ENCODE peak calls at places on chromosomes 5 and 9, in five cellular contexts. Z is heart left ventricle, X is A549, V is Peyer's patch, E is H1. H is an unnamed sample.

GRCh38 chr9:30967484-30967883 is 1417.0 kb upstream of the ACO1 start:
- DNase-seq in Z (no peak), X (no peak), V (no peak), E (no peak), H (no peak)

GRCh38 chr9:71647094-71647591 is 121.2 kb downstream of the CEMIP2 start:
- DNase-seq in Z (peak), X (no peak), V (peak), E (no peak), H (peak)

GRCh38 chr5:146675700-146676099 is 159.7 kb upstream of the GPR151 start:
- DNase-seq in Z (no peak), X (no peak), V (no peak), E (no peak), H (no peak)

GRCh38 chr5:9356306-9356942 is 189.5 kb downstream of the SEMA5A start:
- DNase-seq in Z (no peak), X (no peak), V (no peak), E (no peak), H (no peak)

GRCh38 chr9:110291921-110292575 is 35.7 kb upstream of the TXN start:
- DNase-seq in Z (no peak), X (no peak), V (no peak), E (no peak), H (no peak)

GRCh38 chr9:125409637-125410521 is 148.3 kb downstream of the GAPVD1 start:
- DNase-seq in Z (peak), X (peak), V (no peak), E (no peak), H (no peak)

GRCh38 chr9:89608646-89609335 is 4.0 kb downstream of the GADD45G start:
- DNase-seq in Z (no peak), X (no peak), V (no peak), E (no peak), H (no peak)

GRCh38 chr9:26058111-26058895 is 380.1 kb upstream of the TUSC1 start:
- DNase-seq in Z (no peak), X (no peak), V (no peak), E (no peak), H (no peak)

GRCh38 chr5:625516-625915 is 13.4 kb downstream of the CEP72 start:
- DNase-seq in Z (no peak), X (no peak), V (no peak), E (no peak), H (peak)

GRCh38 chr5:150108711-150109605 is 22.6 kb upstream of the CSF1R start:
- DNase-seq in Z (no peak), X (no peak), V (no peak), E (no peak), H (no peak)

GRCh38 chr5:109650451-109650850 is 39.3 kb upstream of the MAN2A1 start:
- DNase-seq in Z (no peak), X (no peak), V (no peak), E (no peak), H (no peak)

GRCh38 chr5:10441992-10442435 is 335 bp downstream of the ROPN1L start:
- DNase-seq in Z (no peak), X (peak), V (no peak), E (no peak), H (peak)

GRCh38 chr9:70145981-70146380 is 102.3 kb downstream of the MAMDC2 start:
- DNase-seq in Z (no peak), X (no peak), V (no peak), E (no peak), H (no peak)

GRCh38 chr5:64947031-64947430 is 178.3 kb downstream of the CWC27 start:
- DNase-seq in Z (no peak), X (no peak), V (no peak), E (no peak), H (no peak)

GRCh38 chr5:64790210-64790609 is 21.5 kb downstream of the CWC27 start:
- DNase-seq in Z (no peak), X (no peak), V (no peak), E (no peak), H (no peak)

GRCh38 chr9:117258201-117258866 is 156.5 kb downstream of the ASTN2 start:
- DNase-seq in Z (no peak), X (no peak), V (no peak), E (no peak), H (no peak)

GRCh38 chr5:9632495-9632894 is 2.3 kb upstream of the TAS2R1 start:
- DNase-seq in Z (no peak), X (no peak), V (no peak), E (no peak), H (no peak)

GRCh38 chr9:116112236-116112635 is 41.4 kb upstream of the PAPPA start:
- DNase-seq in Z (no peak), X (peak), V (no peak), E (no peak), H (no peak)

GRCh38 chr5:80654054-80654390 is 430 bp upstream of the MSH3 start:
- DNase-seq in Z (no peak), X (peak), V (peak), E (no peak), H (no peak)

GRCh38 chr9:127112683-127113539 is 9.5 kb downstream of the ANGPTL2 start:
- DNase-seq in Z (peak), X (no peak), V (no peak), E (no peak), H (no peak)

GRCh38 chr5:132073231-132074013 is at the start of gene CSF2:
- DNase-seq in Z (no peak), X (no peak), V (no peak), E (no peak), H (no peak)

GRCh38 chr5:117594165-117594564 is 1019.5 kb upstream of the SEMA6A start:
- DNase-seq in Z (peak), X (no peak), V (no peak), E (no peak), H (no peak)

GRCh38 chr5:5340206-5340729 is 82.2 kb upstream of the ICE1 start:
- DNase-seq in Z (peak), X (peak), V (no peak), E (peak), H (peak)

GRCh38 chr9:37899041-37899440 is 4.9 kb downstream of the SLC25A51 start:
- DNase-seq in Z (no peak), X (no peak), V (no peak), E (no peak), H (no peak)

GRCh38 chr9:124260769-124261603 is 3.2 kb downstream of the NEK6 start:
- DNase-seq in Z (no peak), X (peak), V (peak), E (no peak), H (peak)

GRCh38 chr9:90444609-90445008 is 198.0 kb downstream of the DIRAS2 start:
- DNase-seq in Z (no peak), X (no peak), V (no peak), E (no peak), H (no peak)

GRCh38 chr9:95058795-95059386 is 258.6 kb downstream of the FANCC start:
- DNase-seq in Z (no peak), X (no peak), V (no peak), E (no peak), H (no peak)

GRCh38 chr9:69131682-69132081 is 42.4 kb upstream of the TJP2 start:
- DNase-seq in Z (no peak), X (no peak), V (peak), E (no peak), H (peak)

GRCh38 chr5:54518146-54519082 is 855 bp downstream of the SNX18 start:
- DNase-seq in Z (peak), X (peak), V (peak), E (no peak), H (peak)

GRCh38 chr5:54533541-54534179 is 16.1 kb downstream of the SNX18 start:
- DNase-seq in Z (peak), X (no peak), V (no peak), E (no peak), H (no peak)

GRCh38 chr5:135310328-135310989 is 88.6 kb downstream of the MACROH2A1 start:
- DNase-seq in Z (no peak), X (no peak), V (no peak), E (no peak), H (no peak)

GRCh38 chr5:151036556-151036955 is 16.2 kb downstream of the GPX3 start:
- DNase-seq in Z (no peak), X (no peak), V (no peak), E (no peak), H (no peak)

GRCh38 chr5:90783460-90784333 is 225.1 kb downstream of the ADGRV1 start:
- DNase-seq in Z (peak), X (peak), V (no peak), E (no peak), H (peak)

GRCh38 chr5:62956597-62956996 is 378.0 kb downstream of the LRRC70 start:
- DNase-seq in Z (no peak), X (no peak), V (no peak), E (no peak), H (no peak)

GRCh38 chr9:93902780-93903655 is 52.1 kb downstream of the BARX1 start:
- DNase-seq in Z (no peak), X (no peak), V (peak), E (no peak), H (no peak)

GRCh38 chr9:21078702-21079101 is 960 bp upstream of the IFNB1 start:
- DNase-seq in Z (no peak), X (no peak), V (no peak), E (no peak), H (no peak)

GRCh38 chr5:20497356-20497755 is 509.4 kb upstream of the CDH18 start:
- DNase-seq in Z (no peak), X (no peak), V (no peak), E (no peak), H (peak)

GRCh38 chr9:5553211-5553610 is 42.9 kb downstream of the PDCD1LG2 start:
- DNase-seq in Z (no peak), X (no peak), V (no peak), E (no peak), H (no peak)

GRCh38 chr5:50727149-50727496 is 60.7 kb downstream of the PARP8 start:
- DNase-seq in Z (peak), X (no peak), V (no peak), E (no peak), H (peak)

GRCh38 chr5:134123360-134123759 is 8.9 kb downstream of the TCF7 start:
- DNase-seq in Z (no peak), X (no peak), V (no peak), E (no peak), H (no peak)

GRCh38 chr5:134122530-134122929 is 8.0 kb downstream of the TCF7 start:
- DNase-seq in Z (no peak), X (no peak), V (no peak), E (no peak), H (no peak)

GRCh38 chr5:134127376-134127861 is 12.9 kb downstream of the TCF7 start:
- DNase-seq in Z (peak), X (no peak), V (no peak), E (no peak), H (peak)

GRCh38 chr5:134125195-134126015 is 10.9 kb downstream of the TCF7 start:
- DNase-seq in Z (peak), X (no peak), V (no peak), E (no peak), H (peak)

GRCh38 chr5:134124289-134125194 is 10.1 kb downstream of the TCF7 start:
- DNase-seq in Z (no peak), X (no peak), V (no peak), E (no peak), H (no peak)
- TF ChIP-seq POLR2A in Z (no peak), X (no peak), V (no peak), E (no peak), H (no peak)

GRCh38 chr5:127643607-127644006 is 5.3 kb upstream of the CTXN3 start:
- DNase-seq in Z (no peak), X (no peak), V (no peak), E (no peak), H (no peak)
- H3K27ac ChIP-seq in Z (no peak), X (no peak), V (no peak), E (no peak), H (no peak)

GRCh38 chr9:1881708-1882351 is 133.3 kb upstream of the SMARCA2 start:
- DNase-seq in Z (no peak), X (no peak), V (no peak), E (no peak), H (no peak)

GRCh38 chr9:1878817-1879216 is 136.3 kb upstream of the SMARCA2 start:
- DNase-seq in Z (no peak), X (no peak), V (no peak), E (no peak), H (no peak)

GRCh38 chr9:1879501-1879900 is 135.6 kb upstream of the SMARCA2 start:
- DNase-seq in Z (no peak), X (no peak), V (no peak), E (no peak), H (no peak)

GRCh38 chr9:1877951-1878350 is 137.2 kb upstream of the SMARCA2 start:
- DNase-seq in Z (no peak), X (no peak), V (no peak), E (no peak), H (no peak)

GRCh38 chr9:1880038-1880565 is 135.0 kb upstream of the SMARCA2 start:
- DNase-seq in Z (no peak), X (no peak), V (no peak), E (no peak), H (no peak)
- TF ChIP-seq POLR2A in Z (no peak), X (no peak), V (no peak), E (no peak), H (no peak)

GRCh38 chr5:89069591-89069990 is 186.6 kb upstream of the MEF2C start:
- DNase-seq in Z (no peak), X (no peak), V (no peak), E (no peak), H (no peak)

GRCh38 chr5:89071941-89072331 is 189.0 kb upstream of the MEF2C start:
- DNase-seq in Z (no peak), X (no peak), V (no peak), E (no peak), H (no peak)

GRCh38 chr5:89067362-89067761 is 184.4 kb upstream of the MEF2C start:
- DNase-seq in Z (no peak), X (no peak), V (no peak), E (no peak), H (no peak)

GRCh38 chr5:89073045-89073444 is 190.1 kb upstream of the MEF2C start:
- DNase-seq in Z (no peak), X (no peak), V (no peak), E (no peak), H (no peak)

DNA sequence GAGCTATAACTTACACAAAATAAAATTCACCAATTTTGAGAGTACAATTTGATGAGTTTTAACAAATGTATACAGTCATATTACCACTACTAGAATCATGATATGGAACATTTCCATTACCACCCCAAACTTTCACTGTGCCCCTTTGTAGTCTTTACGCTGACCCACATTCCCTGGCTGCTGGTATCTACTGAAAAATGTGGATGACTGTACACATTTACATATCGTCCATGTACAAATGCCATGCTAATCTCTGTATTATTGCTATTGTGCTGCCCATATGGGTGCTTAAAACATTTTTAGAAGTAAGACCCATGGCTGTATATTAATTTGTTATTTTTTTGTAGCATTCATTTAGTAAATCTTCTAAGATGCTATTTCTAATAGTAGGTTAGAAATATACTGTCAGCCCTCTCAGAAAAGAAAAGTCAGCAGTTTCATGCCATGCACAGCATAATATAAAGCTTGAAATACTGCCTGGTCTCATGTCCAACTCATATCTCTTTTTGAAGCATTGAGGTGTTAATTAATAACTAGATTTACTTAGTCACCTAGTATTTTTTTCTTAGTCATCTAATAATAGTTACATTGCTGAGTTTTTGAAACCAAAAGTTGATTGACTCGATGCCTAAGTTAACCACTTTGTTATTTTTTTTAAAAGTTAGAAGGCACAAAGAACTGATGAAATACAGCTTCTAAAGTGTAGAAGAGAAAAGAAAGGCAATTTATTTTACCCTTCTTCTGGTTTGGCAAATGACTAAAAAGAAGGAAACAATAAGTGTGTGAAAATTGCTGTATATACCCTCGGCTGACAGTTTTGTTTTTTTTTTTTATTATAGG is 188.3 kb upstream of the MEF2C start:
- DNase-seq in Z (no peak), X (no peak), V (no peak), E (no peak), H (no peak)
- H3K27ac ChIP-seq in Z (no peak), X (no peak), V (no peak), E (no peak), H (no peak)

DNA sequence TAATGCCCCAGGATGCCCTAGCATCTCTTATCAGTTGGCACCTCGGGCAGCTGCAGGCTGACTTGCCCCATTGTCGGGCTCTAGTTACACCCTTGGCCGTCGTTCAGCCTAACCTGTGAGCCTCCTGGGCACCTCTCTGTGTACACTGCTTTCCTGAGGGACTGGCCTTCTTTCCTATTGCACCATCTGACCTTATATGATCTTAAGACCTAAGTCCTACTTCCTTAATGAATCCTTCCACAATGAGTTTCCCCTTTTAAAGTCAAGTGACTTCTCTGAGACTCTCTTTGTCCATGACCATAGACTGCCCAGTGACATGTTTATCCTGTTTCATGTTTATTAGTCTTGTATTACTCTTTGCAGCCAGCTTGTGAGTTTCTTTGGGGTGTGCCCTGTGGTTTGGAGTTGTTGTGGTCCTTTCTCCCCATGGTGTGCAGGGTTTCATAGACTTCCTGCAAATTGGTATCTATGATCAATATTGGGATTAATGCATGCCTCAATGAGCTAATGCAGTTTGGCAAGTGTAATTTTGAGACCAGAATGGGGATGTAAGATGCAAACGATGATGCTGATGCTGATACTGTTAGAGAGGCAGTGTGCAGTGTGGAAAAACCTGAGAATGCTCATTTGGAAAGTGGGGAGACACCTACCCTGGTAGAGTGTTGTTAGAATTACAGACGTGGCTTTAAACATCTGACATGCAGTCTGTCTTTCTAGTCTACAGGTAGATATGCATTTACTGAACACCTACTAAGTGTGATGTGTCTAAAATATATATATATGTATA is 5.0 kb downstream of the DAPK1 start:
- DNase-seq in Z (no peak), X (no peak), V (no peak), E (no peak), H (peak)
- TF ChIP-seq POLR2A in Z (no peak), X (no peak), V (no peak), E (no peak), H (no peak)

DNA sequence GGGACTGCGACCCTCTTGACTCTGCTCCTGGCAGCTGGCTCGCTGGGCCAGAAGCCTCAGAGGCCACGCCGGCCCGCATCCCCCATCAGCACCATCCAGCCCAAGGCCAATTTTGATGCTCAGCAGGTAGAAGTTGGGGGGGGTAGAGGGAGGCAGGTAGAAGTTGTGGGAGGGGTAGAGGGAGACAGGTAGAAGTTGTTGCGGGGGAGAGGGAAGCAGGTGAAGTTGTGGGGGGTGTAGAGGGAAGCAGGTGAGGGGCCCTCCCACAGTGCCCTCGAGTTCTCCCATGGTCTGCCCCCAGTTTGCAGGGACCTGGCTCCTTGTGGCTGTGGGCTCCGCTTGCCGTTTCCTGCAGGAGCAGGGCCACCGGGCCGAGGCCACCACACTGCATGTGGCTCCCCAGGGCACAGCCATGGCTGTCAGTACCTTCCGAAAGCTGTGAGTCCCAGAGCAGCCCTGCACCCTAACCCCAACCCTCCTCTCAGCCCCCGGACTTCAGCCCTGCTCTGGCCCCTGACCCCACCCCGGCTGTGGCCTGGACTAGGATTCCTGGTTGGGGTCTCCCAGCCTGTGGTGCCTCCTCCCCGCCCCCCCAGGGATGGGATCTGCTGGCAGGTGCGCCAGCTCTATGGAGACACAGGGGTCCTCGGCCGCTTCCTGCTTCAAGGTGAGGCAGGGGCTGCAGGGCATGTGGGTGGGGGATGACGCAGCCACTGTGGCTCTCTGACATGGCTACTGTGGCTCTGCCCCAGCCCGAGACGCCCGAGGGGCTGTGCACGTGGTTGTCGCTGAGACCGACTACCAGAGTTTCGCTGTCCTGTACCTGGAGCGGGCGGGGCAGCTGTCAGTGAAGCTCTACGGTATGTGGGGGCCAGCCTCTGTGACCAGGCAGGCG is 537 bp downstream of the C8G start:
- DNase-seq in Z (no peak), X (no peak), V (no peak), E (no peak), H (no peak)
- H3K27ac ChIP-seq in Z (no peak), X (peak), V (no peak), E (no peak), H (no peak)